ENCODE peak calls at places on chromosome 1, in ten cellular contexts. One of them, this sample, is unnamed.

GRCh38 chr1:167344112-167344511 is 123.4 kb downstream of the POU2F1 start:
- DNase-seq in AG04450: no peak
- DNase-seq in T-cell: no peak
- DNase-seq in stimulated activated CD4-positive, alpha-beta T cell treated with anti-CD3 and anti-CD28 coated beads, Interleukin-2, amount 100 ng/mL, for 48 hours: no peak
- DNase-seq in LoVo: no peak
- DNase-seq in NCI-H345: no peak
- DNase-seq in DND-41: no peak
- DNase-seq in MM.1S: no peak
- DNase-seq in nucleus accumbens: no peak
- DNase-seq in kidney tubule cell: peak
- DNase-seq in this sample: no peak

GRCh38 chr1:117674521-117675400 is 68.9 kb downstream of the TENT5C start:
- DNase-seq in AG04450: no peak
- DNase-seq in T-cell: peak
- DNase-seq in stimulated activated CD4-positive, alpha-beta T cell treated with anti-CD3 and anti-CD28 coated beads, Interleukin-2, amount 100 ng/mL, for 48 hours: no peak
- DNase-seq in LoVo: no peak
- DNase-seq in NCI-H345: no peak
- DNase-seq in DND-41: no peak
- DNase-seq in MM.1S: peak
- DNase-seq in nucleus accumbens: no peak
- DNase-seq in kidney tubule cell: no peak
- DNase-seq in this sample: no peak

GRCh38 chr1:9438431-9439073 is 100.7 kb upstream of the SLC25A33 start:
- DNase-seq in AG04450: peak
- DNase-seq in T-cell: no peak
- DNase-seq in stimulated activated CD4-positive, alpha-beta T cell treated with anti-CD3 and anti-CD28 coated beads, Interleukin-2, amount 100 ng/mL, for 48 hours: no peak
- DNase-seq in LoVo: no peak
- DNase-seq in NCI-H345: no peak
- DNase-seq in DND-41: no peak
- DNase-seq in MM.1S: no peak
- DNase-seq in nucleus accumbens: peak
- DNase-seq in kidney tubule cell: peak
- DNase-seq in this sample: peak

GRCh38 chr1:51472349-51472748 is 46.7 kb downstream of the EPS15 start:
- DNase-seq in AG04450: no peak
- DNase-seq in T-cell: no peak
- DNase-seq in stimulated activated CD4-positive, alpha-beta T cell treated with anti-CD3 and anti-CD28 coated beads, Interleukin-2, amount 100 ng/mL, for 48 hours: no peak
- DNase-seq in LoVo: no peak
- DNase-seq in NCI-H345: no peak
- DNase-seq in DND-41: no peak
- DNase-seq in MM.1S: no peak
- DNase-seq in nucleus accumbens: no peak
- DNase-seq in kidney tubule cell: no peak
- DNase-seq in this sample: peak

GRCh38 chr1:148160048-148160395 is 7.9 kb upstream of the NBPF11 start:
- DNase-seq in AG04450: no peak
- DNase-seq in T-cell: no peak
- DNase-seq in stimulated activated CD4-positive, alpha-beta T cell treated with anti-CD3 and anti-CD28 coated beads, Interleukin-2, amount 100 ng/mL, for 48 hours: no peak
- DNase-seq in LoVo: no peak
- DNase-seq in NCI-H345: no peak
- DNase-seq in DND-41: no peak
- DNase-seq in MM.1S: no peak
- DNase-seq in nucleus accumbens: no peak
- DNase-seq in kidney tubule cell: no peak
- DNase-seq in this sample: no peak

GRCh38 chr1:48829446-48829845 is 52.8 kb upstream of the BEND5 start:
- DNase-seq in AG04450: no peak
- DNase-seq in T-cell: no peak
- DNase-seq in stimulated activated CD4-positive, alpha-beta T cell treated with anti-CD3 and anti-CD28 coated beads, Interleukin-2, amount 100 ng/mL, for 48 hours: no peak
- DNase-seq in LoVo: no peak
- DNase-seq in NCI-H345: no peak
- DNase-seq in DND-41: no peak
- DNase-seq in MM.1S: no peak
- DNase-seq in nucleus accumbens: no peak
- DNase-seq in kidney tubule cell: no peak
- DNase-seq in this sample: no peak

GRCh38 chr1:25890249-25891034 is 14.9 kb upstream of the PAQR7 start:
- DNase-seq in AG04450: no peak
- DNase-seq in T-cell: no peak
- DNase-seq in stimulated activated CD4-positive, alpha-beta T cell treated with anti-CD3 and anti-CD28 coated beads, Interleukin-2, amount 100 ng/mL, for 48 hours: no peak
- DNase-seq in LoVo: peak
- DNase-seq in NCI-H345: no peak
- DNase-seq in DND-41: no peak
- DNase-seq in MM.1S: no peak
- DNase-seq in nucleus accumbens: no peak
- DNase-seq in kidney tubule cell: peak
- DNase-seq in this sample: no peak

GRCh38 chr1:109877320-109877771 is 33.3 kb upstream of the CSF1 start:
- DNase-seq in AG04450: peak
- DNase-seq in T-cell: no peak
- DNase-seq in stimulated activated CD4-positive, alpha-beta T cell treated with anti-CD3 and anti-CD28 coated beads, Interleukin-2, amount 100 ng/mL, for 48 hours: no peak
- DNase-seq in LoVo: peak
- DNase-seq in NCI-H345: no peak
- DNase-seq in DND-41: no peak
- DNase-seq in MM.1S: no peak
- DNase-seq in nucleus accumbens: peak
- DNase-seq in kidney tubule cell: peak
- DNase-seq in this sample: peak